ENCODE peak calls at places on chromosomes 13 and 19, in seven cellular contexts. One of them, this sample, is unnamed.

GRCh38 chr19:35347171-35347929 is at the start of gene FFAR1:
- DNase-seq in SK-N-SH: no peak
- DNase-seq in K562: no peak
- DNase-seq in GM12878: peak
- DNase-seq in HepG2: no peak
- DNase-seq in HCT116: no peak
- DNase-seq in H1: no peak
- DNase-seq in this sample: no peak

GRCh38 chr13:46575321-46575721 is 22.4 kb downstream of the LRCH1 start:
- DNase-seq in HepG2: no peak
- DNase-seq in K562: no peak
- DNase-seq in HCT116: no peak
- DNase-seq in H1: no peak
- DNase-seq in GM12878: peak
- DNase-seq in SK-N-SH: no peak
- DNase-seq in this sample: no peak

GRCh38 chr19:28705008-28705407 is 507.9 kb downstream of the UQCRFS1 start:
- DNase-seq in K562: peak
- DNase-seq in SK-N-SH: no peak
- DNase-seq in H1: no peak
- DNase-seq in HepG2: peak
- DNase-seq in GM12878: no peak
- DNase-seq in HCT116: no peak
- DNase-seq in this sample: peak

GRCh38 chr13:26502826-26503225 is 54.7 kb upstream of the WASF3 start:
- DNase-seq in GM12878: no peak
- DNase-seq in HepG2: no peak
- DNase-seq in SK-N-SH: no peak
- DNase-seq in H1: no peak
- DNase-seq in K562: no peak
- DNase-seq in HCT116: no peak
- DNase-seq in this sample: no peak

GRCh38 chr19:33125929-33126388 is 6.0 kb upstream of the WDR88 start:
- DNase-seq in K562: peak
- DNase-seq in SK-N-SH: peak
- DNase-seq in GM12878: peak
- DNase-seq in H1: no peak
- DNase-seq in HCT116: peak
- DNase-seq in HepG2: peak
- DNase-seq in this sample: peak

GRCh38 chr13:24215732-24216131 is 55.2 kb downstream of the SPATA13 start:
- DNase-seq in H1: no peak
- DNase-seq in SK-N-SH: no peak
- DNase-seq in GM12878: no peak
- DNase-seq in HCT116: no peak
- DNase-seq in K562: no peak
- DNase-seq in HepG2: no peak
- DNase-seq in this sample: no peak

GRCh38 chr19:4930664-4931063 is 21.4 kb downstream of the UHRF1 start:
- DNase-seq in SK-N-SH: no peak
- DNase-seq in H1: no peak
- DNase-seq in K562: peak
- DNase-seq in HCT116: no peak
- DNase-seq in HepG2: no peak
- DNase-seq in GM12878: no peak
- DNase-seq in this sample: no peak

GRCh38 chr19:45496349-45496953 is 396 bp downstream of the RTN2 start:
- DNase-seq in GM12878: no peak
- DNase-seq in HCT116: no peak
- DNase-seq in K562: peak
- DNase-seq in SK-N-SH: peak
- DNase-seq in H1: no peak
- DNase-seq in HepG2: no peak
- DNase-seq in this sample: no peak

GRCh38 chr13:26498524-26499208 is 58.8 kb upstream of the WASF3 start:
- DNase-seq in H1: no peak
- DNase-seq in K562: no peak
- DNase-seq in SK-N-SH: no peak
- DNase-seq in HCT116: no peak
- DNase-seq in GM12878: no peak
- DNase-seq in HepG2: no peak
- DNase-seq in this sample: no peak

GRCh38 chr19:43414554-43414953 is at the start of gene TEX101:
- DNase-seq in SK-N-SH: no peak
- DNase-seq in GM12878: no peak
- DNase-seq in H1: no peak
- DNase-seq in K562: no peak
- DNase-seq in HCT116: no peak
- DNase-seq in HepG2: no peak
- DNase-seq in this sample: no peak

GRCh38 chr19:42295831-42296525 is 6.0 kb upstream of the PRR19 start:
- DNase-seq in H1: peak
- DNase-seq in GM12878: peak
- DNase-seq in HepG2: peak
- DNase-seq in HCT116: peak
- DNase-seq in SK-N-SH: peak
- DNase-seq in K562: peak
- DNase-seq in this sample: peak

GRCh38 chr13:54536112-54536511 is 1507.5 kb downstream of the OLFM4 start:
- DNase-seq in GM12878: no peak
- DNase-seq in HCT116: no peak
- DNase-seq in H1: no peak
- DNase-seq in SK-N-SH: peak
- DNase-seq in K562: no peak
- DNase-seq in HepG2: no peak
- DNase-seq in this sample: no peak

GRCh38 chr19:41705393-41706174 is 2.8 kb upstream of the CEACAM5 start:
- DNase-seq in GM12878: no peak
- DNase-seq in HCT116: no peak
- DNase-seq in HepG2: no peak
- DNase-seq in SK-N-SH: no peak
- DNase-seq in K562: peak
- DNase-seq in H1: no peak
- DNase-seq in this sample: peak

GRCh38 chr19:15288146-15288963 is 44.0 kb downstream of the BRD4 start:
- DNase-seq in SK-N-SH: peak
- DNase-seq in H1: no peak
- DNase-seq in GM12878: no peak
- DNase-seq in K562: no peak
- DNase-seq in HCT116: no peak
- DNase-seq in HepG2: no peak
- DNase-seq in this sample: no peak

GRCh38 chr13:24228852-24229458 is 68.4 kb downstream of the SPATA13 start:
- DNase-seq in SK-N-SH: peak
- DNase-seq in GM12878: no peak
- DNase-seq in H1: no peak
- DNase-seq in HepG2: peak
- DNase-seq in K562: peak
- DNase-seq in HCT116: peak
- DNase-seq in this sample: peak

GRCh38 chr13:30364876-30365275 is 57.4 kb upstream of the UBE2L5 start:
- DNase-seq in HepG2: no peak
- DNase-seq in SK-N-SH: no peak
- DNase-seq in HCT116: no peak
- DNase-seq in K562: no peak
- DNase-seq in GM12878: no peak
- DNase-seq in H1: no peak
- DNase-seq in this sample: no peak

DNA sequence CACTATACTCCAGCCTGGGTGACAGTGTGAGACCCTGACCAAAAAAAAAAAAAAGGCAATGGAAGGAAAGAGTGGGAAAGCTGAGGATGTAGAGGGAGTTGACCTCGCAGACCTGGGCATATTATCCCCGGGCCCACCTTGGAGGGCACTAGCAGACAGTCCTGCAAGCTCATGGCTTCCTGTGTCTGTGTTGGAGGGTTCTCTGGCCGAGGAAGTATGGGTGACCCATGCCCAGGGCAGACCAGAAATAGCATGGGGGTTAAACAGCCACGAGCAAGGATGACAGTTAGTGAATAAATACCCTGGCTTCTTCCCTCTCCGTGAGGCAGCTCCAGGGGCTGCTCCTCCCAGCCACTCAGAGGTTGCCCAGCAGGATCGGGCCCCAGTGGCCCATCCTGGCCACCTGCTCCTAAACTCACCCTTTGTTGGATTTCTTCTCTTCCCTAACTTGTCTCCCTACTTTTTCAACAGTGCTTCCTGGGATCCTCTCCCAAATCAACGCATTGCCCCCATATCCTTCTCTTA is 485.8 kb downstream of the ZNF536 start:
- DNase-seq in SK-N-SH: no peak
- DNase-seq in HCT116: no peak
- DNase-seq in K562: no peak
- DNase-seq in H1: no peak
- DNase-seq in HepG2: no peak
- DNase-seq in GM12878: no peak
- DNase-seq in this sample: no peak
- TF ChIP-seq JUND in SK-N-SH: no peak
- TF ChIP-seq JUND in HCT116: no peak
- TF ChIP-seq JUND in K562: no peak
- TF ChIP-seq JUND in H1: no peak
- TF ChIP-seq JUND in HepG2: no peak
- TF ChIP-seq JUND in GM12878: no peak
- TF ChIP-seq JUND in this sample: no peak

GRCh38 chr19:19956431-19957075 is 55.8 kb downstream of the ZNF93 start:
- DNase-seq in HepG2: no peak
- DNase-seq in H1: peak
- DNase-seq in SK-N-SH: no peak
- DNase-seq in HCT116: no peak
- DNase-seq in GM12878: no peak
- DNase-seq in K562: peak
- DNase-seq in this sample: no peak
- TF ChIP-seq JUND in HepG2: no peak
- TF ChIP-seq JUND in H1: no peak
- TF ChIP-seq JUND in SK-N-SH: no peak
- TF ChIP-seq JUND in HCT116: no peak
- TF ChIP-seq JUND in GM12878: no peak
- TF ChIP-seq JUND in K562: no peak
- TF ChIP-seq JUND in this sample: no peak

GRCh38 chr19:8093740-8094139 is 41.2 kb downstream of the CCL25 start:
- DNase-seq in GM12878: no peak
- DNase-seq in SK-N-SH: no peak
- DNase-seq in H1: no peak
- DNase-seq in HepG2: no peak
- DNase-seq in HCT116: no peak
- DNase-seq in K562: no peak
- DNase-seq in this sample: no peak

GRCh38 chr19:8095354-8095886 is 42.9 kb downstream of the CCL25 start:
- DNase-seq in HepG2: no peak
- DNase-seq in GM12878: no peak
- DNase-seq in HCT116: no peak
- DNase-seq in H1: no peak
- DNase-seq in SK-N-SH: no peak
- DNase-seq in K562: no peak
- DNase-seq in this sample: no peak

GRCh38 chr19:8097198-8097597 is 44.6 kb downstream of the CCL25 start:
- DNase-seq in HCT116: no peak
- DNase-seq in SK-N-SH: no peak
- DNase-seq in GM12878: no peak
- DNase-seq in K562: no peak
- DNase-seq in H1: no peak
- DNase-seq in HepG2: no peak
- DNase-seq in this sample: no peak

GRCh38 chr19:8096071-8096470 is 43.5 kb downstream of the CCL25 start:
- DNase-seq in HepG2: no peak
- DNase-seq in GM12878: no peak
- DNase-seq in SK-N-SH: no peak
- DNase-seq in K562: peak
- DNase-seq in HCT116: no peak
- DNase-seq in H1: no peak
- DNase-seq in this sample: no peak

DNA sequence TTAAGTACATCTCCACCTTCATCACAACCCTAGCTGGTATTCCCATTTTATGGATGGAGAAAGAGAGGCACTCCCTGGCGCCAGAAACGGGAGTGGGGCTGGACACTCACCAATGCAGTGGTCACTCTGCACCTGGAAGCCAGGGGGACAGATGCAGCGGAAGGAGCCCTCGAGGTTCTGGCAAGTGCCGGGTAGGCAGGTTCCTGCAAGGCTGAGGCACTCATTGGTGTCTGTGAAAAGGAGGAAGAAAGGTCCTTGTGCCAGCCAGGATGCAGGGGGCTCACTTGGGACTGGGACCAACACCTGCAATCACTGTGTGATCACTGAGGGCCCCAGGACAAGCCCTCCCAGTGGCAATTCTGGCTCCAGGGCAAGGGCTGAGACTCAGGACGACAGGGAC is 41.8 kb downstream of the CCL25 start:
- DNase-seq in GM12878: no peak
- DNase-seq in SK-N-SH: no peak
- DNase-seq in HCT116: no peak
- DNase-seq in K562: no peak
- DNase-seq in HepG2: no peak
- DNase-seq in H1: no peak
- DNase-seq in this sample: no peak
- TF ChIP-seq JUND in GM12878: no peak
- TF ChIP-seq JUND in SK-N-SH: no peak
- TF ChIP-seq JUND in HCT116: no peak
- TF ChIP-seq JUND in K562: no peak
- TF ChIP-seq JUND in HepG2: no peak
- TF ChIP-seq JUND in H1: no peak
- TF ChIP-seq JUND in this sample: no peak

GRCh38 chr19:49853852-49854849 is 3.2 kb downstream of the PTOV1 start:
- DNase-seq in HepG2: no peak
- DNase-seq in H1: no peak
- DNase-seq in K562: no peak
- DNase-seq in HCT116: no peak
- DNase-seq in SK-N-SH: no peak
- DNase-seq in GM12878: no peak
- DNase-seq in this sample: no peak

GRCh38 chr19:49856574-49857021 is 5.6 kb downstream of the PTOV1 start:
- DNase-seq in GM12878: no peak
- DNase-seq in HCT116: no peak
- DNase-seq in SK-N-SH: peak
- DNase-seq in HepG2: no peak
- DNase-seq in H1: no peak
- DNase-seq in K562: no peak
- DNase-seq in this sample: no peak

GRCh38 chr19:49855676-49856573 is 5.0 kb downstream of the PTOV1 start:
- DNase-seq in HCT116: no peak
- DNase-seq in HepG2: no peak
- DNase-seq in GM12878: no peak
- DNase-seq in K562: no peak
- DNase-seq in H1: no peak
- DNase-seq in SK-N-SH: peak
- DNase-seq in this sample: no peak

GRCh38 chr19:49854861-49855263 is 3.9 kb downstream of the PTOV1 start:
- DNase-seq in HepG2: no peak
- DNase-seq in K562: no peak
- DNase-seq in H1: no peak
- DNase-seq in GM12878: no peak
- DNase-seq in HCT116: no peak
- DNase-seq in SK-N-SH: no peak
- DNase-seq in this sample: no peak

DNA sequence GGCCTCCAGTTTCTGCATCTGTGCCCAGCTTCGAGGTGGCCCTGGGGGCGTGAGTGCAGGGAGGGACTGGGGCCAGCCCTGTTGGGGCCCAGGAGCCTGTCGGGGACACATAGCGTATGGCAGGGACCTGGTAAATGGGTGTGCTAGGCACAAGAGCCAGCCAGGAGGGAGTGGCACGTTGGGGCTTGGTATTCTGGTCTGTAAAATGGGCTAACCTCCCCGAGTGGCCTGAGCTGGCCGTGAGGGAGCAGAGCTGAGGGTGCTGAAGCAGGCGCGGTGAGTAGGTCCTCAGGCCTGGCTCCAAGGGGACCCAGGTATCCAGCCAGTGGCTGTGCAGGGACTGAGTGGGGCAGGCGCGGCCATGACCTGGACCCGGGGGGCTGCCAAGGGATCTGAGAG is 4.3 kb downstream of the PTOV1 start:
- DNase-seq in GM12878: no peak
- DNase-seq in HCT116: no peak
- DNase-seq in HepG2: no peak
- DNase-seq in SK-N-SH: no peak
- DNase-seq in K562: no peak
- DNase-seq in H1: no peak
- DNase-seq in this sample: no peak
- TF ChIP-seq JUND in GM12878: no peak
- TF ChIP-seq JUND in HCT116: no peak
- TF ChIP-seq JUND in HepG2: no peak
- TF ChIP-seq JUND in SK-N-SH: peak
- TF ChIP-seq JUND in K562: no peak
- TF ChIP-seq JUND in H1: no peak
- TF ChIP-seq JUND in this sample: no peak